ENCODE peak calls at places on chromosome 9, in ten cellular contexts. K is AG04449; V is ELR; U is neural crest cell; J is GM06990; A is epithelial cell of esophagus; O is effector CD4-positive, alpha-beta T cell; I is stimulated activated CD8-positive, alpha-beta memory T cell treated with anti-CD3 and anti-CD28 coated beads, Interleukin-4, amount 100 ng/mL, for 4 hours; Z is PC-3; P is stimulated activated CD4-positive, alpha-beta T cell treated with anti-CD3 and anti-CD28 coated beads, TNF-alpha, amount 100 ng/mL, for 24 hours. S is an unnamed sample.

GRCh38 chr9:135508211-135508820 is 7.8 kb downstream of the MRPS2 start:
- DNase-seq in K (no peak), V (no peak), U (no peak), J (no peak), A (no peak), O (no peak), I (no peak), Z (no peak), P (no peak), S (no peak)

GRCh38 chr9:72588336-72588735 is 66.9 kb downstream of the TMC1 start:
- DNase-seq in K (no peak), V (no peak), U (no peak), J (no peak), A (no peak), O (no peak), I (no peak), Z (no peak), P (no peak), S (no peak)

GRCh38 chr9:120875643-120875953 is 1.4 kb downstream of the PHF19 start:
- DNase-seq in K (no peak), V (no peak), U (no peak), J (no peak), A (no peak), O (no peak), I (no peak), Z (no peak), P (no peak), S (no peak)

GRCh38 chr9:96078866-96079505 is 203.5 kb downstream of the ERCC6L2 start:
- DNase-seq in K (no peak), V (peak), U (no peak), J (no peak), A (no peak), O (no peak), I (no peak), Z (no peak), P (no peak), S (no peak)

GRCh38 chr9:124032247-124032646 is 20.7 kb downstream of the LHX2 start:
- DNase-seq in K (no peak), V (no peak), U (no peak), J (no peak), A (no peak), O (no peak), I (no peak), Z (no peak), P (no peak), S (no peak)

GRCh38 chr9:116156621-116157314 is 3.2 kb downstream of the PAPPA start:
- DNase-seq in K (no peak), V (peak), U (no peak), J (no peak), A (peak), O (no peak), I (no peak), Z (peak), P (no peak), S (no peak)

GRCh38 chr9:113573303-113573958 is 109.9 kb downstream of the RGS3 start:
- DNase-seq in K (no peak), V (no peak), U (no peak), J (no peak), A (no peak), O (no peak), I (no peak), Z (no peak), P (no peak), S (no peak)

GRCh38 chr9:83066771-83067170 is 3.8 kb upstream of the RASEF start:
- DNase-seq in K (peak), V (peak), U (no peak), J (no peak), A (peak), O (no peak), I (no peak), Z (peak), P (no peak), S (no peak)

GRCh38 chr9:92603990-92604389 is 65.9 kb downstream of the IPPK start:
- DNase-seq in K (no peak), V (no peak), U (no peak), J (no peak), A (no peak), O (no peak), I (no peak), Z (no peak), P (no peak), S (no peak)

GRCh38 chr9:38178282-38178681 is 109.3 kb upstream of the SHB start:
- DNase-seq in K (no peak), V (peak), U (no peak), J (no peak), A (peak), O (no peak), I (no peak), Z (peak), P (no peak), S (no peak)

GRCh38 chr9:112680731-112681402 is 37.0 kb downstream of the INIP start:
- DNase-seq in K (no peak), V (no peak), U (no peak), J (no peak), A (no peak), O (no peak), I (no peak), Z (no peak), P (no peak), S (no peak)

GRCh38 chr9:95102001-95102433 is 215.5 kb downstream of the FANCC start:
- DNase-seq in K (no peak), V (no peak), U (no peak), J (no peak), A (peak), O (no peak), I (no peak), Z (no peak), P (no peak), S (no peak)

GRCh38 chr9:69573666-69574456 is 98.3 kb downstream of the APBA1 start:
- DNase-seq in K (peak), V (peak), U (no peak), J (no peak), A (peak), O (no peak), I (no peak), Z (no peak), P (no peak), S (no peak)

GRCh38 chr9:94941211-94941875 is 214.8 kb downstream of the AOPEP start:
- DNase-seq in K (no peak), V (peak), U (no peak), J (no peak), A (no peak), O (no peak), I (no peak), Z (no peak), P (no peak), S (no peak)

GRCh38 chr9:750264-750967 is 91.1 kb upstream of the DMRT1 start:
- DNase-seq in K (no peak), V (no peak), U (no peak), J (no peak), A (no peak), O (no peak), I (no peak), Z (no peak), P (no peak), S (no peak)

GRCh38 chr9:6816581-6816980 is 58.8 kb downstream of the KDM4C start:
- DNase-seq in K (no peak), V (no peak), U (no peak), J (no peak), A (no peak), O (no peak), I (no peak), Z (no peak), P (no peak), S (no peak)

GRCh38 chr9:125544988-125545651 is 161.9 kb downstream of the MAPKAP1 start:
- DNase-seq in K (no peak), V (peak), U (no peak), J (no peak), A (no peak), O (no peak), I (no peak), Z (peak), P (no peak), S (no peak)

GRCh38 chr9:98087420-98088354 is 31.2 kb downstream of the NANS start:
- DNase-seq in K (no peak), V (no peak), U (peak), J (peak), A (peak), O (no peak), I (no peak), Z (no peak), P (peak), S (peak)

GRCh38 chr9:91433180-91433579 is 9.5 kb upstream of the NFIL3 start:
- DNase-seq in K (peak), V (peak), U (no peak), J (no peak), A (peak), O (no peak), I (no peak), Z (peak), P (no peak), S (no peak)

GRCh38 chr9:109496126-109496707 is 1.9 kb downstream of the PTPN3 start:
- DNase-seq in K (no peak), V (no peak), U (no peak), J (no peak), A (no peak), O (no peak), I (no peak), Z (no peak), P (no peak), S (no peak)

GRCh38 chr9:93645921-93646639 is 69.7 kb downstream of the PHF2 start:
- DNase-seq in K (no peak), V (no peak), U (no peak), J (no peak), A (no peak), O (no peak), I (no peak), Z (no peak), P (no peak), S (no peak)